ENCODE peak calls at places on chromosomes 7 and 10, in six cellular contexts. W is Panc1, X is dorsolateral prefrontal cortex, Z is upper lobe of right lung, P is fibroblast of lung, E is cardiac muscle cell. D is an unnamed sample.

GRCh38 chr7:157493776-157494175 is 157.0 kb downstream of the DNAJB6 start:
- DNase-seq in W (no peak), X (no peak), Z (peak), P (no peak), E (no peak), D (no peak)

GRCh38 chr10:112456533-112456932 is 9.5 kb downstream of the VTI1A start:
- DNase-seq in W (no peak), X (no peak), Z (no peak), P (no peak), E (no peak), D (no peak)

GRCh38 chr7:17239683-17240521 is 58.5 kb upstream of the AHR start:
- DNase-seq in W (no peak), X (no peak), Z (no peak), P (peak), E (peak), D (no peak)

GRCh38 chr10:13003004-13003403 is 1.5 kb upstream of the CCDC3 start:
- DNase-seq in W (no peak), X (no peak), Z (no peak), P (peak), E (no peak), D (peak)

GRCh38 chr10:71082930-71083329 is 129.4 kb upstream of the UNC5B start:
- DNase-seq in W (no peak), X (no peak), Z (peak), P (no peak), E (no peak), D (no peak)

GRCh38 chr10:118913825-118914224 is 115.7 kb upstream of the NANOS1 start:
- DNase-seq in W (no peak), X (no peak), Z (no peak), P (no peak), E (peak), D (no peak)

GRCh38 chr7:157422279-157422678 is 85.5 kb downstream of the DNAJB6 start:
- DNase-seq in W (no peak), X (no peak), Z (peak), P (no peak), E (no peak), D (no peak)

GRCh38 chr7:1255817-1256340 is 23.2 kb downstream of the UNCX start:
- DNase-seq in W (no peak), X (no peak), Z (no peak), P (no peak), E (no peak), D (no peak)

GRCh38 chr7:51705701-51706100 is 389.1 kb upstream of the COBL start:
- DNase-seq in W (no peak), X (peak), Z (no peak), P (no peak), E (no peak), D (no peak)

GRCh38 chr10:35384265-35384868 is 48.1 kb downstream of the CCNY start:
- DNase-seq in W (no peak), X (no peak), Z (no peak), P (no peak), E (no peak), D (no peak)

GRCh38 chr10:28638392-28638791 is 38.9 kb upstream of the BAMBI start:
- DNase-seq in W (no peak), X (no peak), Z (no peak), P (no peak), E (no peak), D (no peak)

GRCh38 chr7:40808409-40808942 is 673.7 kb downstream of the SUGCT start:
- DNase-seq in W (no peak), X (no peak), Z (no peak), P (peak), E (no peak), D (peak)

GRCh38 chr7:1811850-1812692 is 142.0 kb downstream of the ELFN1 start:
- DNase-seq in W (no peak), X (no peak), Z (peak), P (no peak), E (peak), D (no peak)

GRCh38 chr7:93314449-93314848 is 82.3 kb downstream of the VPS50 start:
- DNase-seq in W (no peak), X (no peak), Z (no peak), P (no peak), E (no peak), D (no peak)

GRCh38 chr10:514137-514671 is 175.3 kb downstream of the DIP2C start:
- DNase-seq in W (no peak), X (peak), Z (peak), P (no peak), E (no peak), D (no peak)

GRCh38 chr7:116356979-116357378 is 142.6 kb upstream of the CAV2 start:
- DNase-seq in W (no peak), X (no peak), Z (no peak), P (peak), E (peak), D (no peak)

GRCh38 chr10:21336476-21337170 is 188.9 kb downstream of the SKIDA1 start:
- DNase-seq in W (no peak), X (no peak), Z (no peak), P (peak), E (peak), D (peak)

GRCh38 chr7:12322287-12322902 is 81.3 kb downstream of the VWDE start:
- DNase-seq in W (peak), X (no peak), Z (no peak), P (peak), E (no peak), D (no peak)

GRCh38 chr10:132450466-132450824 is 53.4 kb downstream of the PWWP2B start:
- DNase-seq in W (no peak), X (no peak), Z (no peak), P (no peak), E (no peak), D (no peak)

GRCh38 chr10:36669615-36670325 is 455.6 kb upstream of the ANKRD30A start:
- DNase-seq in W (no peak), X (no peak), Z (no peak), P (no peak), E (peak), D (no peak)

DNA sequence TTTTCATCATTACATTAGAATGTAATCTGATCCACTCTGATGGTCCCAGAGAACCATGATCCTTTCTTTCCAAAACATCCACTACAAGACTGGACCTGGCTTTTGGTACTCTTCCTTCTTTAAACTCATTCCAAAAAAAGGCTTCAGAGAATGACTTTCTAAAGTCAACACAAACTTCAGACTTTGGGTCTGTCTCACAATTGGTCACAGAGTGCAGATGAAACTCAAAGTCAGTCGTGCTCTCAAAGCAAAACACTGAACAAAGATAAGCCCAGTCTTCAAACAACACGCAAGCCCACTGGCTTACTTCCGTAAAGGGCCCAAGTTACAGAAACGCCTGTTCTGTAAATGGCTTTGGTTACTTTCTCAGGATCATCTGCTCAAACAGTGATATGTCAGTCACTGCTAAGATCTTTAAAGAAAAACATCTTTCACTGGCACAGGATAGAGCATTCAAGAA is 250.9 kb upstream of the MKLN1 start:
- DNase-seq in W (no peak), X (no peak), Z (no peak), P (peak), E (peak), D (no peak)
- H3K27ac ChIP-seq in W (no peak), X (no peak), Z (no peak), P (peak), E (peak), D (peak)

DNA sequence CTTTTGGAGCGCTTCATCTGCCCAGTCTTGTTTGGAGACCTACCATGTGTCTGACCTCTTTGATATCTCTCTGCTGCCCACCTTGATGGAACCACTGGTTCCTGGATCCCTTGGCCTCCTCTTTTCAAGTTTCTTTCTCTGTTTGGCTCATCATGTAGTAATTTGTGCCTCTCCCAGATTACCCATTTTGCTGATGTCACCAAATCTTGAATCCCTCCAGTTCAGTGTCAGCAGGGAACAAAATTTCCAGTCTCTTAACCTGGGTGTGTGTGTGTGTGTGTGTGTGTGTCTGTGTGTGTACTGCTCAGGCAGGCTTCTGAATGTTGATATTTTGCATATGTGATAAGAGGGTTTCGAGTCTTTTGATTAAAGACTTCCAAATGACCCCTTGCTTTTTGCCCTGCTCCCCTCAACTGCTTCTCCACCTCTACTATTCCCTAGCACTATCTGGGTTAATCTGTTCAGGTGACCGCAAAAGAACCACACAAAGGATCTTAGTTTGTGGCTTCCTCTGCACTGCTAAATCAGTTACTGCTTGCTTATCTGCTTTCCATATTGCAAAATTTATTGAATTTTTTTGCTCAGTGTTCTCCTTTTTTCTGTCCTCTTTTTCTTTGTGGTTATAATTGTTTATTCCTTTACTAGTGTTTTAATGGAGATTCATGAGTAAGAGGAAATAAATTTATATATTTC is 25.7 kb downstream of the MYO3A start:
- DNase-seq in W (no peak), X (no peak), Z (no peak), P (no peak), E (no peak), D (no peak)
- H3K4me3 ChIP-seq in W (no peak), X (no peak), Z (no peak), P (no peak), E (no peak), D (no peak)

DNA sequence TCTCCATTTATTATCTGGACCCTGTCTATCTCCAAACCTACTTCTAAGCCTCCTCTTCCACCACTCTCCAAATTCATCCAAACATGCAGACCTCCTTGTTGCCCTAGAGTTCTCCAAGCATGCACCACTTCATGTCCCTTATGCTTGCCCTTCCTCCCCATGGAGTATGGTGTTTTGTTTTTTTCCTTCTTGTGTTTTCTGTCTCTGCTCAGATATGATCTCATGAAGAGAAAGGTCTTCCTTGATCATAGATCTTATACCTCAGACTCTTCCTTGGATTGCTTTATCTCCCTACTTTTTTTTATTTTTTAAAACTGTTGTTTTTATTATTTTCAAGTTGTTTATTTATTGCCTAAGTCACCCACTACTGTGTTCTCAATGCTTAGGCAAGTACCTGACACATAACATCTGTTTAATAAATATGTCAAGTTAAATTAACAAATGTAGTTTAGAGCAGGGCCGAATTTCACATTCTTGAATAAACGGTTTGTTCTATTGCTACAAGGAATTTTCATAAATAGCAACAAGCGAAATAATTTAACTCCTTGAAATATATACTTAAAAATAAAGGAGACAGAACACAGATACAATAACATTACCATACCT is 84.5 kb downstream of the HGF start:
- DNase-seq in W (no peak), X (no peak), Z (no peak), P (no peak), E (no peak), D (no peak)
- TF ChIP-seq CTCF in W (no peak), X (no peak), Z (no peak), P (no peak), E (no peak), D (no peak)

DNA sequence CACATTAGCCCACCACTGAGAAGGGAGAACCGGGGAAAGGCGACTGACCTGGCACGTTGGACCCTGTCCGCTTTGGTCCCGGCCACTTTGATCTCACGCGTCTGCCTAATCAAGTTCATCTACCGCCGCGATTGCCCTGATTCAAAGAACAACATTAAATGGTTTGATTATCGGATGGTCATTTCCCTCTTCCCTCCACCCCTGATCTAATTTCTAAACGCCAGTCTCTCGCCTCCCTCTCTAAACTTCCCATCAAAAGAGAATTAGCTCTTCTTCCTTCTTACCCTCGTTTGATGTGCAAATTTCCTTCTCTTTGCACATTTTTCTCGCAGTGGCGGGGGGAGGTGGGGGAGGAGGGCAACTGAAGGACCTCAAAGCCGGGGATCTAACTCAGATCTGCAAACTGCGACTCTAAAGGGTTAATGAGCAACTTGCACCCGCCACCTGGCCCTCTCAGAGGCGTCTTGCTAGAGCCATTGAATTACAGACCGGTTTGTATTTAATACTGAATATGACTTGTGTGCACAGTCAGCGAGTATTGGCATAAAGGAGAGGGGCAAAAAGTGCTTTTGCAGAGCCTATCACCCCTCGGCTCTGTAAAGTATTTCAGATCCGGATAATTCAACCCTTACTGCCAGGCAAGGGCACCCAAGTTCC is 603 bp upstream of the DKK1 start:
- DNase-seq in W (no peak), X (no peak), Z (no peak), P (no peak), E (no peak), D (no peak)
- H3K27ac ChIP-seq in W (peak), X (peak), Z (no peak), P (peak), E (no peak), D (peak)

GRCh38 chr7:24574365-24574764 is 1.1 kb downstream of the PALS2 start:
- DNase-seq in W (no peak), X (no peak), Z (no peak), P (peak), E (peak), D (no peak)
- H3K4me3 ChIP-seq in W (peak), X (peak), Z (peak), P (peak), E (peak), D (peak)

GRCh38 chr10:46550795-46551700 is 5.4 kb downstream of the GPRIN2 start:
- DNase-seq in W (no peak), X (peak), Z (no peak), P (no peak), E (no peak), D (no peak)

GRCh38 chr10:46550076-46550790 is 6.2 kb downstream of the GPRIN2 start:
- DNase-seq in W (no peak), X (peak), Z (peak), P (no peak), E (no peak), D (no peak)

GRCh38 chr10:46547881-46548780 is 8.3 kb downstream of the GPRIN2 start:
- DNase-seq in W (no peak), X (peak), Z (peak), P (peak), E (no peak), D (no peak)

GRCh38 chr10:46548781-46549090 is 7.7 kb downstream of the GPRIN2 start:
- DNase-seq in W (no peak), X (peak), Z (no peak), P (no peak), E (no peak), D (no peak)

GRCh38 chr10:46549171-46550075 is 7.0 kb downstream of the GPRIN2 start:
- DNase-seq in W (no peak), X (peak), Z (peak), P (no peak), E (no peak), D (no peak)
- TF ChIP-seq CTCF in W (no peak), X (no peak), Z (no peak), P (no peak), E (no peak), D (no peak)

DNA sequence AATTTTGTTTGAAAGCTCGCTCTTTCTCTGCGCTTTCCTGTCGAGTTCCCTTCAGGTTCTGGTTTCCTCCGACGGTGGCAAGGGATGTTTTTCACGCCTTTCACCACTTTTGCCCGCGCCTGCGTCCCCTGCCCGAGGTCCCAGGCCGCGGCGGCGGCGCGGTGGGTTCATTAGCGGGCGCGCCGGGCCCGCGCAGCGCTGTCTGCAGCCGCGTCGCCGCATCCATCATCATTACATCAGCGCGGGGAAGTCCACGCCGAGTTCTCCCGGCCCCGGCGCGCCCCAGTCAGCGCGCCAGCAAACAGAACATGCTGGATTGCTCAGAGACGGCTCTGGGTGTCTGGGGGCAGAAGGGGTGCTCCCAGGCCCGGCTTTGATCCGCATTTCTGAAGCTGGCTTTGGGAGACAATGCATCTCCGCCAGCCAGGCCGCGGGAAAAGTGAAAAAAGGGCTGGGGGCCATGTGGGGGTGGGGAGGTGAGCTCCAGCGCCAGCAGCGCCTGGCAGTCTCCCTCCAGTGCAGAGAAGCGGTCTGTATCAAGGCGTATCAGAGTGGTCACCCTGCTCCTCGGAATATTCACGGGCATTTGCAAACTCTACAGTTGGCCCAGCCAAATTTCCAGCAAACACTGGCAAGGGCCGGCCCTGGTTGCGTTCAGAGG is 8.9 kb downstream of the GLI3 start:
- DNase-seq in W (no peak), X (no peak), Z (peak), P (peak), E (peak), D (no peak)
- H3K27ac ChIP-seq in W (no peak), X (no peak), Z (no peak), P (no peak), E (no peak), D (no peak)

GRCh38 chr10:130066743-130067142 is 43.9 kb downstream of the C10orf143 start:
- DNase-seq in W (no peak), X (no peak), Z (no peak), P (no peak), E (no peak), D (no peak)
- H3K4me3 ChIP-seq in W (no peak), X (no peak), Z (no peak), P (no peak), E (no peak), D (no peak)

GRCh38 chr7:53740971-53741370 is 705.5 kb downstream of the POM121L12 start:
- DNase-seq in W (no peak), X (no peak), Z (no peak), P (no peak), E (no peak), D (no peak)

GRCh38 chr7:53743697-53744096 is 708.3 kb downstream of the POM121L12 start:
- DNase-seq in W (no peak), X (no peak), Z (no peak), P (no peak), E (no peak), D (no peak)

GRCh38 chr7:53744361-53744760 is 708.9 kb downstream of the POM121L12 start:
- DNase-seq in W (no peak), X (no peak), Z (no peak), P (no peak), E (no peak), D (no peak)
- TF ChIP-seq CTCF in W (no peak), X (no peak), Z (no peak), P (no peak), E (no peak), D (no peak)

GRCh38 chr7:63900394-63901203 is 98.0 kb upstream of the ZNF722 start:
- DNase-seq in W (peak), X (peak), Z (peak), P (no peak), E (no peak), D (no peak)

DNA sequence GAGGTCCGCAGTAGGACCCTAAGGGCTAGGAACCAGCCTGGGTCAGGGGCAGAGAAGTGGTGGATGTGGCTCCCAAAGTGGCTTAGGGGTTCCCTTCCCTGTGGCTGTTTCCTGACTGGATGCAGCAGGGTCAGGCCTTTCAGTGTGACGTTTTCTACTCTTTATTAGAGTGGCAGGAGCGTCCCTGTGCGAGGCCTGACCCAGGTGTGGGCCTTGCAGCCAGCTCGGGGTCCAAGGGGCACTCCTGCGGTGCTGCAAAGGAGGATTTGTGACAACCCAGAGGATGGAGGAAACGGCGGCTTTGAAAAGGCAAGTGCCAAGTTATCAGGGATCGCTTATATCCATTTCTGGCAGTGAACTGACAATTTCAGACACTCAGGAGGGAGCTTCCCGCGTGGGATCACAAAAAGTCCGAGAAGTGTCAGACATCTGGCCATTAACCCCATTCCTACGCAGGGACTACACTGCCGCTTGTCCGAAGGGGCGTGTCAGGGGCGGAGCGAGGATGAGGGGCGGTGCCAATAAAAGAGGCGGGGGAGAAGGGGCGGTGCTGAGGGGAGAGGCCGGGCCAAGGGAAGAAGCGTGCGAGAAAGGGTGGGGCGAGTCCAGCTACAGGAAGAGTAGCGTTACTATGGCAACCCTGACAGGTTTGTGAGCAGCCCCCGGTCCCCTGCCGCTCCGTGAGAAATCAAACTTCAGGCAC is 98.8 kb upstream of the ZNF722 start:
- DNase-seq in W (no peak), X (peak), Z (peak), P (no peak), E (no peak), D (no peak)
- H3K27ac ChIP-seq in W (no peak), X (no peak), Z (peak), P (no peak), E (no peak), D (no peak)

D was measured in AG04450.